ENCODE peak calls at places on chromosomes 7 and 10, in seven cellular contexts. U, D, O, Q, L, M and H are unnamed samples.

GRCh38 chr7:760006-760405 is 32.9 kb upstream of the PRKAR1B start:
- DNase-seq in U (no peak), D (no peak), O (no peak), Q (no peak), L (no peak), M (no peak), H (no peak)

GRCh38 chr10:113746188-113746950 is 5.1 kb upstream of the PLEKHS1 start:
- DNase-seq in U (no peak), D (no peak), O (no peak), Q (peak), L (peak), M (no peak), H (peak)

GRCh38 chr10:21166557-21167287 is 269.6 kb upstream of the NEBL start:
- DNase-seq in U (no peak), D (no peak), O (no peak), Q (no peak), L (no peak), M (no peak), H (peak)

GRCh38 chr10:73439605-73440298 is 6.4 kb upstream of the MSS51 start:
- DNase-seq in U (no peak), D (no peak), O (peak), Q (no peak), L (no peak), M (no peak), H (peak)

GRCh38 chr10:113099431-113100298 is 149.6 kb downstream of the TCF7L2 start:
- DNase-seq in U (no peak), D (peak), O (peak), Q (no peak), L (peak), M (no peak), H (peak)

GRCh38 chr10:69332278-69333010 is 54.1 kb downstream of the HK1 start:
- DNase-seq in U (no peak), D (no peak), O (no peak), Q (peak), L (no peak), M (no peak), H (peak)

GRCh38 chr7:91883676-91884362 is 3.3 kb upstream of the MTERF1 start:
- DNase-seq in U (no peak), D (no peak), O (no peak), Q (no peak), L (no peak), M (no peak), H (peak)

GRCh38 chr7:93551063-93551895 is 23.2 kb downstream of the CALCR start:
- DNase-seq in U (peak), D (no peak), O (peak), Q (peak), L (peak), M (no peak), H (peak)

GRCh38 chr7:157712666-157713235 is 375.9 kb downstream of the DNAJB6 start:
- DNase-seq in U (no peak), D (peak), O (no peak), Q (no peak), L (no peak), M (no peak), H (no peak)

GRCh38 chr7:26620352-26620751 is 244.0 kb downstream of the SKAP2 start:
- DNase-seq in U (no peak), D (peak), O (no peak), Q (peak), L (peak), M (peak), H (peak)

GRCh38 chr7:157151626-157152339 is 13.1 kb downstream of the UBE3C start:
- DNase-seq in U (no peak), D (no peak), O (no peak), Q (no peak), L (peak), M (no peak), H (no peak)

GRCh38 chr7:73314271-73314670 is 5.6 kb upstream of the NSUN5 start:
- DNase-seq in U (no peak), D (no peak), O (no peak), Q (no peak), L (no peak), M (no peak), H (no peak)

GRCh38 chr10:116565533-116565932 is 19.8 kb downstream of the PNLIP start:
- DNase-seq in U (no peak), D (no peak), O (no peak), Q (no peak), L (no peak), M (no peak), H (no peak)

GRCh38 chr7:90213521-90213920 is 2.0 kb downstream of the STEAP2 start:
- DNase-seq in U (no peak), D (no peak), O (no peak), Q (no peak), L (no peak), M (no peak), H (no peak)

GRCh38 chr7:77258593-77258992 is 59.0 kb upstream of the FGL2 start:
- DNase-seq in U (no peak), D (no peak), O (no peak), Q (no peak), L (no peak), M (no peak), H (no peak)

GRCh38 chr7:134452419-134452827 is 6.5 kb downstream of the AKR1B1 start:
- DNase-seq in U (peak), D (no peak), O (no peak), Q (no peak), L (no peak), M (no peak), H (peak)

GRCh38 chr7:134454277-134454676 is 4.6 kb downstream of the AKR1B1 start:
- DNase-seq in U (no peak), D (no peak), O (peak), Q (no peak), L (no peak), M (no peak), H (peak)

GRCh38 chr7:134451656-134452055 is 7.2 kb downstream of the AKR1B1 start:
- DNase-seq in U (no peak), D (no peak), O (no peak), Q (no peak), L (no peak), M (no peak), H (no peak)

GRCh38 chr7:134453526-134453925 is 5.4 kb downstream of the AKR1B1 start:
- DNase-seq in U (no peak), D (no peak), O (no peak), Q (no peak), L (no peak), M (no peak), H (peak)

DNA sequence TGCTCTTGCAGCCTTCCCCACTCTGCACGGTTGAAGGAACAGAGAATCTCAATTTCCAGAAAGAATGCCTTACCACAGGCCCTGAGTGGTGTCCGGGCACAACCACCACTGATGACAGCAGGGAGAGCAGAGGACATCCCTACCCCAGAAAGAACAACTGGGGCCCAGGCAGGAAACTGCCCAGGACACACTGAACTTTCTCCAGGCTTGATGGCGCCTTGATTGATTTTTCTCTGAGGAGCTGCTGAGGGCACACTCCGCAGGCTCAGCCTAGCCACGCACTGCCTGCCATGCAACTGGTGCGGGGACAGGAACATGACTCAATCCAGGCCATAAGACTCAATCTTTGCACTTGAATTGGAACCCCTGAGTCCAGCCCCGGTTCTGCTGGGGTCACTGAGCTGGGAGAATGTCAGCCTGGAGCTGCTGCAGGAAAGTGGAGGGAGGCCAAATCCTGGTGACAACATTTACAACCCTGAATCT is 5.9 kb downstream of the AKR1B1 start:
- DNase-seq in U (no peak), D (no peak), O (no peak), Q (no peak), L (no peak), M (no peak), H (peak)
- H3K9ac ChIP-seq in U (no peak), D (no peak), O (no peak), Q (no peak), L (no peak), M (no peak), H (no peak)

GRCh38 chr10:45560262-45560661 is 112.3 kb downstream of the ZFAND4 start:
- DNase-seq in U (no peak), D (no peak), O (no peak), Q (no peak), L (peak), M (no peak), H (no peak)

GRCh38 chr10:45566415-45566814 is 106.2 kb downstream of the ZFAND4 start:
- DNase-seq in U (no peak), D (no peak), O (no peak), Q (no peak), L (no peak), M (no peak), H (no peak)

GRCh38 chr10:45558406-45558805 is 114.2 kb downstream of the ZFAND4 start:
- DNase-seq in U (no peak), D (no peak), O (no peak), Q (no peak), L (no peak), M (no peak), H (no peak)

GRCh38 chr10:45564303-45564959 is 108.1 kb downstream of the ZFAND4 start:
- DNase-seq in U (no peak), D (no peak), O (no peak), Q (no peak), L (no peak), M (no peak), H (no peak)

DNA sequence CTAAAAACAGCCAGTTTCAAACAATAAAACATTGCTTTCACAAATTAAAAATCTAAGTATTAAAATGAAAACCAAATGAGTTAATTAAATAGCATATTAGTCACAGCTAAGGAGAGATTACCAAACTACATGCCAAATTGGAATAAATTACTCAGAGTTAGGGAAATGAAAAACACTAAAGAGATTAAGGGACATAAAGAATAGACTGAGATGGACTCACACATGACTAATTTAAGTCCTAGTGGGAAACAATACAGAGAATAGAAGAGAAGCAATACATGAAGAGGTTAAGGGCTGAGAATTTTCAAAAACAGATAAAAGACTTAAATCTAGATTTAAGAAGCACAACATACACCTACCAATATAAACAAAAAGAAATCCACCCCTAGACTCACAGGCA is 110.6 kb downstream of the ZFAND4 start:
- DNase-seq in U (no peak), D (no peak), O (no peak), Q (no peak), L (no peak), M (no peak), H (no peak)
- H4K8ac ChIP-seq in U (no peak), D (no peak), O (no peak), Q (no peak), L (no peak), M (no peak), H (no peak)

GRCh38 chr7:22715969-22716368 is 11.0 kb upstream of the IL6 start:
- DNase-seq in U (no peak), D (no peak), O (no peak), Q (no peak), L (no peak), M (no peak), H (no peak)

GRCh38 chr7:22713463-22713862 is 13.5 kb upstream of the IL6 start:
- DNase-seq in U (no peak), D (no peak), O (no peak), Q (no peak), L (no peak), M (no peak), H (no peak)

GRCh38 chr7:22717760-22718159 is 9.2 kb upstream of the IL6 start:
- DNase-seq in U (no peak), D (no peak), O (no peak), Q (no peak), L (no peak), M (no peak), H (no peak)

GRCh38 chr7:22709857-22710256 is 17.1 kb upstream of the IL6 start:
- DNase-seq in U (no peak), D (no peak), O (no peak), Q (no peak), L (no peak), M (no peak), H (no peak)

DNA sequence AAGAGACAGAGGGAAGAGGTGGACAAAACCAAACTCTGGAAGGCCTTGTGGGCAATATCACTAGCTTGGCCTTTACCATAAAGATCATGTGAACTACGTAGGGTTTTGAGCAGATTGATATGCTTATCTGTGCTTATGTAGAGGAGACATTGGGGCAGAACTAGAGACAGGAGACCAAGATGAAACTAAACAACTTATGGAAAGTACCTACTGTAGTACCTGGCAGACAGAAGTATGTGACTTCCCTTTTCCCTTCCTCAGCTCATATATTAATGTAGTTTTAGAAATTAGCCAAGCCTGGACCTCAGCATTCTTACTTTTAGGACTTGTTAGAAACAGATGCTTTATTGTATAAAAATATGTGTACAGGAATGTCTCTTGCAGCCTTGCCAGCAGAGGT is 14.0 kb upstream of the IL6 start:
- DNase-seq in U (no peak), D (no peak), O (no peak), Q (no peak), L (no peak), M (no peak), H (no peak)
- H3K9ac ChIP-seq in U (no peak), D (no peak), O (no peak), Q (no peak), L (no peak), M (no peak), H (no peak)

GRCh38 chr7:142866361-142867096 is 11.7 kb downstream of the EPHB6 start:
- DNase-seq in U (peak), D (peak), O (no peak), Q (peak), L (peak), M (peak), H (no peak)
- H4K8ac ChIP-seq in U (no peak), D (no peak), O (no peak), Q (no peak), L (no peak), M (peak), H (no peak)

DNA sequence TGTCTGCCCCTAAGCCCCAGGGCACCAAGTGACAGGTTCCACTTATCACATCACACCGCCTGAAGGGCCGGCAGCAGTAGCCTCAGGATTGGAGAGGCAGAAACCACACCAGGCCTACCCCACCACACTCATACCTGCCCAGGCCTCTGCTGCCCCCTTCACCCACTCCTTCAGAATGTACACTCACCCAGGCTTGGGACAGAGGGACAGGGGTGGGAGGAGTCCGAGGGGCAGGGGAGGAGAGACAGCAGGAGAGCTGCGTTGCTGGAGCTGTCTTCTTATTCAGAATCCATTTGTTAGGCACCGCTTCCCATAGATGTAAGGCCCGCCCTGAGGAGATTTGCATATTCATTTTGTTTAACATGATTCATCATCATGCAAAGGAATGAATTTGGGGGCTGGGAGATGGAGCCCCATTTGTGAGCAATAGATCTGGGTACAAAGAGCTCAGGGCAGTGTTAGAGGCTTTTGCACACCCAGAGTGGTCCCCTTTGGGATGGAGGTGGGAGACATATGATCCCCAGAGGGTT is 156.7 kb downstream of the CDH23 start:
- DNase-seq in U (no peak), D (no peak), O (no peak), Q (no peak), L (no peak), M (no peak), H (no peak)
- H3K9ac ChIP-seq in U (no peak), D (no peak), O (no peak), Q (no peak), L (no peak), M (no peak), H (no peak)

GRCh38 chr10:12077580-12078180 is 8.9 kb downstream of the DHTKD1 start:
- DNase-seq in U (no peak), D (no peak), O (no peak), Q (no peak), L (no peak), M (no peak), H (no peak)

GRCh38 chr10:12081879-12082560 is 13.3 kb downstream of the DHTKD1 start:
- DNase-seq in U (no peak), D (no peak), O (peak), Q (no peak), L (no peak), M (no peak), H (peak)

GRCh38 chr10:12081470-12081869 is 12.7 kb downstream of the DHTKD1 start:
- DNase-seq in U (no peak), D (peak), O (no peak), Q (no peak), L (peak), M (peak), H (no peak)
- H4K8ac ChIP-seq in U (no peak), D (no peak), O (no peak), Q (no peak), L (no peak), M (no peak), H (no peak)

GRCh38 chr7:98354511-98355249 is 46.2 kb downstream of the BAIAP2L1 start:
- DNase-seq in U (no peak), D (peak), O (peak), Q (peak), L (peak), M (no peak), H (peak)
- H3K9ac ChIP-seq in U (no peak), D (no peak), O (no peak), Q (no peak), L (no peak), M (no peak), H (no peak)

GRCh38 chr7:142746268-142746667 is 3.0 kb upstream of the PRSS1 start:
- DNase-seq in U (no peak), D (no peak), O (no peak), Q (no peak), L (no peak), M (no peak), H (no peak)

GRCh38 chr7:142745783-142746182 is 3.5 kb upstream of the PRSS1 start:
- DNase-seq in U (no peak), D (no peak), O (no peak), Q (no peak), L (no peak), M (no peak), H (no peak)

GRCh38 chr7:142749218-142749993 is at the start of gene PRSS1:
- DNase-seq in U (no peak), D (no peak), O (no peak), Q (no peak), L (peak), M (peak), H (no peak)

GRCh38 chr7:142739927-142740492 is 9.3 kb upstream of the PRSS1 start:
- DNase-seq in U (no peak), D (no peak), O (no peak), Q (no peak), L (peak), M (no peak), H (no peak)

DNA sequence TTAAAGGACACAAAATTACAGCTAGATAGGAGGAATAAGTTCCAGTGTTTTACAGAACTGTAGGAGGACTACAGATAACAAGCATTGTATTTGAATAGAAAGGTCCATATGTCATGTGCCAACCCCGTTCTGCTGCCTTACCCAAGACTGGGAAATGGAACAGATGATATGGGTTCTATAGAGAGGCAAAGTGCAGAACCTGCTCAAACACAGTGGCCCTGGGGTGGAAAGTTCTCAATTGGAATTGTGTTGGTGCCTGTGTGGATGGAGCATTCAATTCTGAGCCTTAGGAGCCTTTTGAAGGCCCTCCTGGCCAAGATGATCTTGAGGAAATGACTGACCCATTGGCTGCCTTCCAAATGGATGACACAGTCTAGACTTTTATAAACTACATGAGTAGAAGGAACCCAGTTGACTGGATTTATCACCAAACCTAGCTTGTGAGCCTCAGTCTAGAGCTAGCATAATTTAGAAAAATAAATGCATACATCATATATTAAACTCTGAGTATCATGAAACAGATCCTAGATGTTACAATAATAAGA is 4.1 kb upstream of the PRSS1 start:
- DNase-seq in U (no peak), D (no peak), O (peak), Q (no peak), L (no peak), M (no peak), H (no peak)
- H4K8ac ChIP-seq in U (no peak), D (no peak), O (no peak), Q (no peak), L (no peak), M (no peak), H (no peak)

GRCh38 chr7:116445447-116445846 is 54.1 kb upstream of the CAV2 start:
- DNase-seq in U (no peak), D (no peak), O (no peak), Q (no peak), L (no peak), M (no peak), H (no peak)
- H3K9ac ChIP-seq in U (no peak), D (no peak), O (no peak), Q (no peak), L (no peak), M (no peak), H (no peak)

GRCh38 chr7:44257618-44258422 is 57.0 kb downstream of the YKT6 start:
- DNase-seq in U (no peak), D (no peak), O (peak), Q (peak), L (peak), M (no peak), H (peak)
- H4K8ac ChIP-seq in U (peak), D (no peak), O (peak), Q (no peak), L (no peak), M (peak), H (peak)